ENCODE peak calls at places on chromosomes 1 and 21, in seven cellular contexts. T is K562, X is H1, R is T47D, C is SK-N-SH, P is HCT116, S is HepG2. Y is an unnamed sample.

GRCh38 chr1:35573198-35573775 is at the start of gene TFAP2E:
- DNase-seq in T (no peak), X (peak), R (peak), C (peak), P (peak), S (no peak), Y (no peak)

GRCh38 chr1:114468710-114469468 is 42.1 kb downstream of the TRIM33 start:
- DNase-seq in T (no peak), X (no peak), R (no peak), C (no peak), P (no peak), S (no peak), Y (no peak)

GRCh38 chr1:206435450-206435849 is 34.8 kb upstream of the IKBKE start:
- DNase-seq in T (no peak), X (no peak), R (no peak), C (no peak), P (no peak), S (no peak), Y (no peak)

GRCh38 chr1:231694465-231695077 is 68.0 kb downstream of the DISC1 start:
- DNase-seq in T (no peak), X (no peak), R (no peak), C (peak), P (no peak), S (no peak), Y (no peak)

GRCh38 chr1:8533124-8533523 is 215.2 kb downstream of the SLC45A1 start:
- DNase-seq in T (no peak), X (no peak), R (no peak), C (no peak), P (no peak), S (no peak), Y (no peak)

GRCh38 chr1:43008425-43009108 is 49.9 kb upstream of the SLC2A1 start:
- DNase-seq in T (no peak), X (peak), R (no peak), C (no peak), P (peak), S (peak), Y (no peak)

GRCh38 chr1:35369922-35370671 is 101.6 kb downstream of the ZMYM4 start:
- DNase-seq in T (peak), X (no peak), R (no peak), C (peak), P (no peak), S (no peak), Y (no peak)

GRCh38 chr21:43865471-43866181 is 603 bp downstream of the AGPAT3 start:
- DNase-seq in T (peak), X (peak), R (peak), C (peak), P (no peak), S (no peak), Y (no peak)

GRCh38 chr1:84442256-84442655 is 36.8 kb upstream of the RPF1 start:
- DNase-seq in T (peak), X (no peak), R (peak), C (peak), P (peak), S (peak), Y (peak)

GRCh38 chr1:225762002-225762441 is 15.6 kb upstream of the SRP9 start:
- DNase-seq in T (no peak), X (no peak), R (no peak), C (no peak), P (no peak), S (no peak), Y (no peak)

GRCh38 chr1:225765982-225766674 is 11.5 kb upstream of the SRP9 start:
- DNase-seq in T (no peak), X (no peak), R (peak), C (no peak), P (no peak), S (peak), Y (no peak)

GRCh38 chr1:225762444-225762843 is 15.2 kb upstream of the SRP9 start:
- DNase-seq in T (no peak), X (no peak), R (no peak), C (no peak), P (no peak), S (peak), Y (no peak)

GRCh38 chr1:225766967-225767413 is 10.6 kb upstream of the SRP9 start:
- DNase-seq in T (peak), X (no peak), R (no peak), C (peak), P (no peak), S (peak), Y (no peak)

GRCh38 chr1:225763815-225764548 is 13.6 kb upstream of the SRP9 start:
- DNase-seq in T (no peak), X (no peak), R (no peak), C (no peak), P (no peak), S (no peak), Y (no peak)
- TF ChIP-seq JUND in T (no peak), X (no peak), R (no peak), C (peak), P (no peak), S (no peak), Y (no peak)

GRCh38 chr1:211145944-211146343 is 12.0 kb upstream of the KCNH1 start:
- DNase-seq in T (no peak), X (no peak), R (peak), C (no peak), P (no peak), S (no peak), Y (no peak)

GRCh38 chr1:211153932-211154331 is 20.0 kb upstream of the KCNH1 start:
- DNase-seq in T (no peak), X (no peak), R (no peak), C (no peak), P (no peak), S (no peak), Y (no peak)

DNA sequence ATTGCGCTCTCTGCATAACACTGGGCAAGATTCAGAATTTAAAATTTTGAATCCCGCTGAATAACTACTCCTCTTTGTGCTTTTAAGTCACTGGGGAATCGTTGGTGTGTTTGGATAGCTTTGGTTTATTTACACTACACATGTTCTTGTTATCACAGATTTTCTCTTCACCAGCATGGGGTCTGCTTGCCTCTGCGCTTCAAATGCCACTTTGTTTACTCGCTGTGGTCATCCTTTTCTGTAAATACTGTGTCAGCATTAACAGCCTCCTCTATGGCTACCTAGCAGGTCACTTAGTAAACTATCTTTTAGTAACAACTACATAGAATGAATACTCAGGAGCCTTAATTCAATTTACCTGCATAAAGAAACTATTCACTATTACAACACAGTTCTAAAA is 14.4 kb upstream of the KCNH1 start:
- DNase-seq in T (no peak), X (no peak), R (no peak), C (no peak), P (no peak), S (no peak), Y (no peak)
- TF ChIP-seq JUND in T (no peak), X (no peak), R (no peak), C (no peak), P (no peak), S (no peak), Y (no peak)

DNA sequence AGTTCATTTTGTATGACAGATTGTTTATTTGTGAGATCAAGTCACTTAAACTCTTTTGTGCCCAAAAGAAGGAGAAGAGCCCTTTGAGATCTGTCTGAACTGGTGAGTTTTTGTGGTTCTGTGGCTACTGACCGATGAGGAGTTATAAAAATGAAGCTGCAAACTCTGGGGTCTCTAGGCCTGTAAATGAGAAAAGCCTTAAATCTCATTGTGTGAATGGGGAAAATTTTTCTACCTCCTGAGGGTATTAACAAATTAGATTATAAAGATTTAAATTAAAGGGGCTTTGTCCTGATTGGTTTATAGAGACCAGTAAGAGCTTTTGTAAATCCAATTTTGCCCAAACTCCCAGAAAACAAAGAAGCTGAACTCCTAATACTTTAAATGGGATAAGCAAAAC is 9.7 kb upstream of the KLF17 start:
- DNase-seq in T (no peak), X (no peak), R (no peak), C (no peak), P (no peak), S (no peak), Y (no peak)
- TF ChIP-seq JUND in T (no peak), X (no peak), R (no peak), C (no peak), P (no peak), S (no peak), Y (no peak)

GRCh38 chr1:6247651-6248050 is 3.7 kb downstream of the HES3 start:
- DNase-seq in T (no peak), X (peak), R (no peak), C (no peak), P (no peak), S (no peak), Y (no peak)

GRCh38 chr1:6249732-6250689 is 6.0 kb downstream of the HES3 start:
- DNase-seq in T (peak), X (peak), R (no peak), C (no peak), P (no peak), S (peak), Y (no peak)

GRCh38 chr1:6251233-6251632 is 7.3 kb downstream of the HES3 start:
- DNase-seq in T (no peak), X (peak), R (no peak), C (no peak), P (no peak), S (no peak), Y (no peak)

GRCh38 chr1:6248161-6248776 is 4.3 kb downstream of the HES3 start:
- DNase-seq in T (no peak), X (peak), R (no peak), C (no peak), P (no peak), S (no peak), Y (no peak)

DNA sequence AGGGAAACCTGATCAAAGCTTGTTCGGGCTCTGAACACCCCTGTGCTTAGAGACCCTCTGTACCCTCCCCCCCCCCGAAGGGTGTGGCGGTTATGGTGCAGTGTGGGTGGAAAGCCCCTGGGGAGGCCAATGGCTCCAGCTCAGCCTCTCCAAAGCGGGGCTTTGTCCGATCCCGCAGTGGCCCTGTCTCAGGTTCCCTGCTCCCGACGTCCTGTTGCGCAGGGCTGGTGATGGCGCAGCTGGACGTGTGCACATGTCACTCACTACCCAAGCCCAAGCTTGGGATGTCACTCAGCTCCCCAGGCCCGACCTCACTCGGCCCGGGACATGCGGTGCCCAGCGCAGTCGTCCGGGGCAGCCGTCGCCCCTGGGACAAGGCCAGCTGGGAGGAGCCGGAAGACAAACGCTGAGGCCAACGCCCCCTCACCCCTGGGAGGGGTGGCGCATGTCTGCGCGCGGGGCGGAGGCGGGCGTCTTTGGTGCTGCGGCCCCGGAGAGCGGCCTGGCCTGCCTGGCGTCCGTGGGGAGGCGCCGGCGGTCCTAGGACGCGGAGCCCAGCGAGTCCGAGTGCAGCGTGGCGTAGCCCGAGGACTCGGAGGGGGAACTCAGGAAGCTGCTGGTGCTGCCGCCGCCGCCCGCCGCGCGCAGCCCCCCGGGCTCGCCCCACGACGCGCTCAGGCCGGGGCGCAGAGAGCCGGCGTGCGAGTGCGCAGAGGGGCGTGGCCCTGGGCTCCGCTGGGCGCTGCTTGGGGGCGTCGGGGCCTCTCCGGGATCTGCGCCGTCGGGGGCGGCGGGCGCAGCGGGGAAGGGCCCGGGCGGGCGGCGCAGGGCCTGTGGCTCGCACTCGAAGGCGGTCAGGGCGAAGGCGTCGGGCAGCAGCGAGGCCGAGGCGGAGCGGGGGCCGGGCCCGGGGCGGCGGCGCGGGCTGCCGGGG is 5.1 kb downstream of the HES3 start:
- DNase-seq in T (peak), X (peak), R (no peak), C (no peak), P (peak), S (no peak), Y (no peak)
- TF ChIP-seq JUND in T (no peak), X (no peak), R (no peak), C (no peak), P (no peak), S (no peak), Y (no peak)

GRCh38 chr21:45115141-45115540 is 40.8 kb downstream of the ADARB1 start:
- DNase-seq in T (no peak), X (no peak), R (no peak), C (no peak), P (no peak), S (no peak), Y (no peak)
- TF ChIP-seq JUND in T (no peak), X (no peak), R (no peak), C (no peak), P (no peak), S (no peak), Y (no peak)

GRCh38 chr1:98458514-98459259 is 202.8 kb upstream of the SNX7 start:
- DNase-seq in T (no peak), X (no peak), R (no peak), C (no peak), P (no peak), S (peak), Y (no peak)
- TF ChIP-seq JUND in T (no peak), X (no peak), R (no peak), C (no peak), P (no peak), S (no peak), Y (no peak)

GRCh38 chr1:241109039-241109438 is 248.0 kb downstream of the RGS7 start:
- DNase-seq in T (no peak), X (no peak), R (no peak), C (no peak), P (no peak), S (no peak), Y (no peak)
- TF ChIP-seq JUND in T (no peak), X (no peak), R (no peak), C (no peak), P (no peak), S (no peak), Y (no peak)

DNA sequence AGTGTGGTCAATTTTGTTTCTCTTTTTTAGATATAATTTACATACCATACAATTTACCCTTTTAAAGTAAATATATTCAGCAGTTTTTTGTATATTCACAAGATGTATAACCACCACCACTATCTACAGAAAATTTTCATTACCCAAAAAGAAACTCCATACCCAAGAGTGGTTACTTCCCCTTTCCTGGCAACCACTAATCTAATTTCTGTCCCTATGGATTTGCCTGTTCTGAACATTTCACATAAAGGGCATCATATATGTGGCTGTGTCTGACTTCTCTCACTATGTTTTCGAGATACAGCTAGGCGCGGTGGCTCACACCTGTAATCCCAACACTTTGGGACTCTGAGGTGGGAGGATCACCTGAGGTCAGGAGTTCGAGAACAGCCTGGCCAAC is 13.6 kb downstream of the PACC1 start:
- DNase-seq in T (no peak), X (no peak), R (no peak), C (no peak), P (no peak), S (no peak), Y (no peak)
- TF ChIP-seq JUND in T (no peak), X (no peak), R (no peak), C (no peak), P (no peak), S (no peak), Y (no peak)

DNA sequence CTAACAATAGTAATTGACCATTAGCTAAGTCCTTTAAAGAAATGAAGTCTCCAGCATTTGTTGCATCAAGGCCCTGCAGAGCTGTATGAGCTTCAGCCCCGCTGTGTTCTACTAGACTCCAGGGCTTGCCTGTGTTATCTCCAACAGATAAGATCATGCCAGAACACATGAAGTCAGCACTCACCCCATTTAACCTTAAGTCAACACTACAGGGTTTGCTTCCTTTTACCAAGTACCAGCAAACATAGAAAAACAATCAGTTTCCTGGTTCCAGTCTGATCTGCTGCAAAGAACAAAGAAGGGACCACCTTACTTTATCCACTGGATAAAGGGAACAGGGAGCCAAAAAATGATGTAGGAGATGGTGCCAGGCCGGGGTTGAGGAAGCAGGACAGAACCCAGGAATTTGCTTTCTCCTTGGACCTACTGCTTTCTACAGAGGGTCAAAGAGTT is 41.3 kb upstream of the ENAH start:
- DNase-seq in T (no peak), X (no peak), R (no peak), C (peak), P (no peak), S (peak), Y (no peak)
- TF ChIP-seq JUND in T (peak), X (no peak), R (no peak), C (no peak), P (no peak), S (peak), Y (no peak)

Y was measured in GM12878.